ENCODE peak calls at places on chromosomes 13 and 19, in four cellular contexts. Q is hepatocyte, J is GM23248, Z is trophoblast cell. D is an unnamed sample.

GRCh38 chr13:26498524-26499208 is 58.8 kb upstream of the WASF3 start:
- DNase-seq in Q (no peak), J (peak; percentile 61), Z (no peak), D (no peak)

GRCh38 chr13:26557393-26558073 is at the start of gene WASF3:
- DNase-seq in J (peak; percentile 97), Z (peak; percentile 85), Q (peak; percentile 97), D (peak; percentile 99)

GRCh38 chr19:19262190-19263057 is 10.7 kb downstream of the TM6SF2 start:
- DNase-seq in Z (no peak), Q (no peak), J (peak; percentile 14), D (peak; percentile 94)

GRCh38 chr19:14406645-14407331 is 12.4 kb downstream of the DDX39A start:
- DNase-seq in Z (no peak), Q (no peak), J (no peak), D (peak; percentile 54)

GRCh38 chr13:77370888-77371287 is 44.0 kb upstream of the MYCBP2 start:
- DNase-seq in Z (no peak), Q (no peak), J (no peak), D (no peak)

GRCh38 chr13:53201454-53202225 is 173.0 kb downstream of the OLFM4 start:
- DNase-seq in Z (no peak), J (peak; percentile 36), Q (peak; percentile 49), D (peak; percentile 64)

GRCh38 chr19:13962738-13963602 is 10.7 kb downstream of the DCAF15 start:
- DNase-seq in Z (no peak), J (no peak), Q (peak; percentile 12), D (no peak)

GRCh38 chr19:13795595-13796300 is 505 bp downstream of the ZSWIM4 start:
- DNase-seq in Z (peak; percentile 42), J (peak; percentile 51), Q (peak; percentile 66), D (peak; percentile 86)

GRCh38 chr19:47240996-47241918 is 10.3 kb upstream of the BBC3 start:
- DNase-seq in Z (peak; percentile 87), Q (peak; percentile 97), J (peak; percentile 91), D (peak; percentile 96)

GRCh38 chr13:113423225-113424170 is 29.8 kb downstream of the ADPRHL1 start:
- DNase-seq in Q (no peak), Z (no peak), J (no peak), D (no peak)

GRCh38 chr13:33257786-33258185 is 27.8 kb downstream of the STARD13 start:
- DNase-seq in Q (no peak), J (peak; percentile 22), Z (no peak), D (no peak)

GRCh38 chr13:110912651-110913051 is 2.2 kb downstream of the ANKRD10 start:
- DNase-seq in Q (peak; percentile 38), J (peak; percentile 78), Z (peak; percentile 54), D (no peak)

GRCh38 chr19:49499030-49499670 is 2.9 kb downstream of the RPS11 start:
- DNase-seq in Z (no peak), J (no peak), Q (no peak), D (peak; percentile 32)

GRCh38 chr13:32031025-32031814 is at the start of gene FRY:
- DNase-seq in Z (peak; percentile 93), Q (peak; percentile 83), J (peak; percentile 78), D (peak; percentile 81)

GRCh38 chr13:44174769-44175425 is 198.7 kb upstream of the SERP2 start:
- DNase-seq in Z (peak; percentile 78), J (peak; percentile 74), Q (peak; percentile 61), D (no peak)

GRCh38 chr13:27792393-27793218 is at the start of gene GSX1:
- DNase-seq in Z (peak; percentile 67), Q (peak; percentile 90), J (peak; percentile 86), D (peak; percentile 92)

GRCh38 chr19:1865172-1866010 is 2.0 kb upstream of the KLF16 start:
- DNase-seq in J (no peak), Z (no peak), Q (no peak), D (no peak)

GRCh38 chr13:20074956-20075355 is 85.9 kb downstream of the GJA3 start:
- DNase-seq in Q (no peak), J (no peak), Z (no peak), D (no peak)

GRCh38 chr13:80840313-80840976 is 499.5 kb upstream of the SPRY2 start:
- DNase-seq in Z (no peak), Q (no peak), J (peak; percentile 3), D (no peak)

GRCh38 chr19:14383898-14384669 is 2.8 kb downstream of the ADGRE5 start:
- DNase-seq in Z (peak; percentile 38), J (peak; percentile 88), Q (no peak), D (peak; percentile 46)

GRCh38 chr19:18206018-18206417 is 2.2 kb upstream of the RAB3A start:
- DNase-seq in J (no peak), Z (no peak), Q (peak; percentile 2), D (peak; percentile 44)

GRCh38 chr19:4352701-4353121 is 9.3 kb downstream of the MPND start:
- DNase-seq in J (peak; percentile 72), Q (peak; percentile 83), Z (peak; percentile 67), D (peak; percentile 93)

GRCh38 chr19:4357095-4357797 is 13.9 kb downstream of the MPND start:
- DNase-seq in Q (peak; percentile 4), J (no peak), Z (no peak), D (peak; percentile 65)

GRCh38 chr19:4354282-4354681 is 10.9 kb downstream of the MPND start:
- DNase-seq in Z (no peak), Q (no peak), J (no peak), D (no peak)

GRCh38 chr19:4357921-4358326 is 14.6 kb downstream of the MPND start:
- DNase-seq in J (no peak), Z (no peak), Q (no peak), D (peak; percentile 58)

GRCh38 chr19:4354897-4355296 is 11.5 kb downstream of the MPND start:
- DNase-seq in Z (no peak), Q (peak; percentile 4), J (no peak), D (peak; percentile 44)
- H3K4me3 ChIP-seq in Z (no peak overlapping the region), Q (no peak overlapping the region), J (no peak overlapping the region), D (no peak overlapping the region)

GRCh38 chr13:72751220-72751619 is 23.5 kb downstream of the BORA start:
- DNase-seq in J (no peak), Q (no peak), Z (no peak), D (no peak)
- H3K36me3 ChIP-seq in J (peaks cover 48% of the 10 kb centered on the region), Q (no peaks in the 10 kb centered on the region), Z (peaks cover 21% of the 10 kb centered on the region), D (peaks cover 11% of the 10 kb centered on the region)

GRCh38 chr19:7662657-7663056 is 6.2 kb upstream of the RETN start:
- DNase-seq in Z (no peak), Q (no peak), J (no peak), D (no peak)

GRCh38 chr19:7654401-7654800 is 14.4 kb upstream of the RETN start:
- DNase-seq in Q (no peak), J (peak; percentile 36), Z (no peak), D (no peak)

GRCh38 chr19:7657047-7657779 is 11.6 kb upstream of the RETN start:
- DNase-seq in J (peak; percentile 54), Q (no peak), Z (peak; percentile 49), D (peak; percentile 41)

GRCh38 chr19:7655581-7655980 is 13.3 kb upstream of the RETN start:
- DNase-seq in Q (no peak), J (no peak), Z (peak; percentile 25), D (no peak)

DNA sequence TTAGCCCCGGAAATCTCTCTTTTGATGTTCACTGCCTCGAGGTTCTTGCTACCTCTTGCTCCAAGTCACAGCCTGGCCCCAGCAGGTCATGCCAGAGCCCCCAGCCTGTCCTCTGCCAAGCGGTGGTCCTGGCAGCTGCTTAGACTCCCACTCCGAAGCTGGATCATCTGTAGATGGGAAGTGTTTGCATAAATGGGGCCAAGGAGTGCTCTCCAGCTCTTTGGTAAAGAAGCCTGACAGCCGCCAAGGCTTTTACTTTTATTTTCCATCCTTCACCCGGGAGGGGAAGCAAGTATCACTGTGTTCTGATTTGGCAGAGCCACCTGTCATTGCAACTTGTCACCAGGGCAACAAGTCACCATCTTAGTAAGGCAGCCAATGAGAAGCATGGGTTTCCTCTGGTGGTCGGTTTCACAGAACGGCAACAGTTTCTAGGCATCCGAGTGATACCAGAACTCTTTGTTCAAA is 10.6 kb upstream of the RETN start:
- DNase-seq in J (peak; percentile 5), Q (no peak), Z (no peak), D (peak; percentile 75)
- H3K4me3 ChIP-seq in J (no peak overlapping the region), Q (no peak overlapping the region), Z (no peak overlapping the region), D (no peak overlapping the region)

GRCh38 chr19:10113592-10113963 is 2.1 kb downstream of the P2RY11 start:
- DNase-seq in Z (no peak), J (peak; percentile 26), Q (no peak), D (peak; percentile 70)

GRCh38 chr19:10112037-10112751 is 701 bp downstream of the P2RY11 start:
- DNase-seq in J (peak; percentile 43), Q (no peak), Z (peak; percentile 28), D (peak; percentile 59)

GRCh38 chr19:10113964-10114650 is 2.6 kb downstream of the P2RY11 start:
- DNase-seq in Q (no peak), Z (no peak), J (peak; percentile 18), D (no peak)

GRCh38 chr19:10111405-10111811 is at the start of gene P2RY11:
- DNase-seq in Q (no peak), J (no peak), Z (no peak), D (peak; percentile 48)

DNA sequence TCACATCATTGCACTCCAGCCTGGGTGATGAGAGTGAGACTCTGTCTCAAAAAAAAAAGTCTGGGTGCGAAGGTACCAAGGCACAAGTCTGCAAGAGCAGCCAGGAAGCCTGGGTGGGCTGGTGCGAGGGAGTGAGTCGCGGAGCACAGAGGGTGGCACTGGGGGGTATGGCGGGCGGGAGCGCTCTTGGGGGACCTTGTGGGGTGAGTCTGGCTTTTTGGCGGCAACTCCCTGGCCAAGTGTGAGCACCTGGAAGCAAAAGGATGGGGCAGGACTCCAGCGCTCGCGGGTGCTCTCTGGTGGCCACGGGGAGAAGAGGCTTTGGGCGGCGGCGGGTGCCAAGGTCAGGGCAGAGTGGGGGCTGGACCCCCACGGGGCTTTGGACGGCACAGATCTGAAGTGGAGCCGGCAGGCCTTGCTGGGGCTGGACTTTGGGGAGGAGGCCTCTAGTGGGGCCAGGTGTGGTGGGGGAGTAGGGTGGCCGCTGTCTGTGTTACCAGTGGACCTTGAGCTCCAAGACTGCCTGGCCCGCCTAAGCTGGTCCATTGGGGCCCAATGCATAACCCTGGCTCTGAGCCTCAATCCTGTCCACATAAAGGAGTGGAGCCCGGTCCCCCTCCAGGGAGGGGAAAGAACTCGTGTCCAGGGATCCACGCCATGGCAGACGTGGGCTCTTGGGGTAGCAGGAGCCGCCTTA is 1.6 kb downstream of the P2RY11 start:
- DNase-seq in J (peak; percentile 75), Z (peak; percentile 58), Q (peak; percentile 68), D (peak; percentile 94)
- H3K36me3 ChIP-seq in J (peaks cover 22% of the 10 kb centered on the region), Z (peaks cover 76% of the 10 kb centered on the region), Q (no peaks in the 10 kb centered on the region), D (peaks cover 37% of the 10 kb centered on the region)

GRCh38 chr19:9406798-9407352 is 28.5 kb downstream of the ZNF266 start:
- DNase-seq in Q (no peak), J (peak; percentile 95), Z (peak; percentile 60), D (peak; percentile 13)
- H3K4me3 ChIP-seq in Q (no peak overlapping the region), J (peak overlapping the region; percentile 83), Z (peak overlapping the region; percentile 65), D (no peak overlapping the region)

GRCh38 chr19:41244117-41244516 is 20.1 kb upstream of the HNRNPUL1 start:
- DNase-seq in Q (no peak), Z (no peak), J (no peak), D (no peak)
- H3K36me3 ChIP-seq in Q (no peaks in the 10 kb centered on the region), Z (peaks cover 76% of the 10 kb centered on the region), J (peaks cover 87% of the 10 kb centered on the region), D (peaks cover 18% of the 10 kb centered on the region)